ENCODE peak calls at places on chromosomes 3 and 15, in seven cellular contexts. M is tibial nerve; Z is NCI-H2081; W is NCI-H460; B is AG08396; C is GF-D8; D is central memory CD8-positive, alpha-beta T cell. K is an unnamed sample.

GRCh38 chr3:150737874-150738679 is 24.9 kb downstream of the SIAH2 start:
- DNase-seq in M (no peak), Z (no peak), W (no peak), B (peak), C (peak), D (no peak), K (no peak)

GRCh38 chr3:115685097-115685496 is 61.8 kb downstream of the GAP43 start:
- DNase-seq in M (no peak), Z (no peak), W (no peak), B (no peak), C (no peak), D (no peak), K (no peak)

GRCh38 chr15:41734079-41734478 is 40.2 kb upstream of the MAPKBP1 start:
- DNase-seq in M (no peak), Z (no peak), W (no peak), B (no peak), C (no peak), D (no peak), K (no peak)

GRCh38 chr3:58414538-58415197 is 19.0 kb downstream of the PDHB start:
- DNase-seq in M (peak), Z (peak), W (peak), B (peak), C (no peak), D (peak), K (no peak)

GRCh38 chr3:141402476-141403171 is 34.3 kb downstream of the ZBTB38 start:
- DNase-seq in M (peak), Z (peak), W (peak), B (peak), C (no peak), D (peak), K (no peak)

GRCh38 chr3:99249627-99250026 is 348.1 kb upstream of the DCBLD2 start:
- DNase-seq in M (no peak), Z (no peak), W (no peak), B (no peak), C (no peak), D (no peak), K (no peak)

GRCh38 chr3:127722104-127722784 is 49.5 kb downstream of the ABTB1 start:
- DNase-seq in M (no peak), Z (peak), W (no peak), B (no peak), C (no peak), D (no peak), K (no peak)

GRCh38 chr15:37015476-37015875 is 84.9 kb downstream of the MEIS2 start:
- DNase-seq in M (no peak), Z (no peak), W (no peak), B (no peak), C (no peak), D (no peak), K (no peak)

GRCh38 chr15:39211108-39211979 is 369.5 kb upstream of the THBS1 start:
- DNase-seq in M (no peak), Z (no peak), W (no peak), B (no peak), C (no peak), D (no peak), K (no peak)

GRCh38 chr15:69810441-69811071 is 287.2 kb downstream of the TLE3 start:
- DNase-seq in M (no peak), Z (no peak), W (no peak), B (no peak), C (no peak), D (no peak), K (no peak)

GRCh38 chr3:138862531-138862923 is 27.8 kb upstream of the PIK3CB start:
- DNase-seq in M (no peak), Z (no peak), W (no peak), B (no peak), C (peak), D (no peak), K (no peak)

GRCh38 chr3:193637831-193638230 is 44.8 kb downstream of the OPA1 start:
- DNase-seq in M (no peak), Z (no peak), W (no peak), B (no peak), C (no peak), D (no peak), K (no peak)

GRCh38 chr15:68775671-68776476 is 44.8 kb downstream of the ANP32A start:
- DNase-seq in M (peak), Z (no peak), W (no peak), B (no peak), C (no peak), D (no peak), K (no peak)

GRCh38 chr3:150870406-150870805 is 34.8 kb downstream of the MINDY4B start:
- DNase-seq in M (no peak), Z (no peak), W (no peak), B (peak), C (no peak), D (no peak), K (no peak)

GRCh38 chr15:62644874-62645755 is 397.4 kb upstream of the TPM1 start:
- DNase-seq in M (no peak), Z (no peak), W (no peak), B (no peak), C (no peak), D (no peak), K (no peak)

GRCh38 chr15:62985768-62986167 is 56.8 kb upstream of the TPM1 start:
- DNase-seq in M (no peak), Z (no peak), W (no peak), B (peak), C (no peak), D (no peak), K (no peak)

GRCh38 chr3:104868291-104868690 is 498.4 kb upstream of the ALCAM start:
- DNase-seq in M (no peak), Z (no peak), W (no peak), B (no peak), C (no peak), D (no peak), K (no peak)

GRCh38 chr3:94004301-94004910 is 24.0 kb downstream of the STX19 start:
- DNase-seq in M (no peak), Z (peak), W (peak), B (peak), C (peak), D (no peak), K (peak)

GRCh38 chr3:47444103-47444502 is 31.6 kb downstream of the SCAP start:
- DNase-seq in M (no peak), Z (no peak), W (no peak), B (no peak), C (no peak), D (no peak), K (no peak)

GRCh38 chr15:48823237-48823636 is 12.4 kb upstream of the CEP152 start:
- DNase-seq in M (no peak), Z (no peak), W (no peak), B (peak), C (no peak), D (no peak), K (no peak)

GRCh38 chr3:61563614-61564404 is 2.4 kb downstream of the PTPRG start:
- DNase-seq in M (peak), Z (no peak), W (no peak), B (no peak), C (no peak), D (no peak), K (no peak)

GRCh38 chr3:47932431-47932830 is 83.8 kb downstream of the MAP4 start:
- DNase-seq in M (no peak), Z (no peak), W (no peak), B (no peak), C (no peak), D (no peak), K (no peak)

GRCh38 chr3:87413821-87414220 is 137.4 kb upstream of the POU1F1 start:
- DNase-seq in M (no peak), Z (no peak), W (no peak), B (no peak), C (no peak), D (no peak), K (no peak)

GRCh38 chr15:60077581-60078359 is 73.7 kb downstream of the FOXB1 start:
- DNase-seq in M (no peak), Z (no peak), W (no peak), B (no peak), C (no peak), D (no peak), K (no peak)

GRCh38 chr15:82314769-82315518 is 34.3 kb downstream of the GOLGA6L10 start:
- DNase-seq in M (no peak), Z (no peak), W (no peak), B (no peak), C (no peak), D (no peak), K (no peak)

GRCh38 chr3:180252683-180253082 is 215.9 kb upstream of the PEX5L start:
- DNase-seq in M (no peak), Z (peak), W (no peak), B (no peak), C (no peak), D (no peak), K (peak)

GRCh38 chr3:194134231-194134756 is 1.7 kb upstream of the HES1 start:
- DNase-seq in M (peak), Z (peak), W (no peak), B (peak), C (peak), D (peak), K (peak)

GRCh38 chr3:126509565-126510322 is 7.8 kb downstream of the UROC1 start:
- DNase-seq in M (no peak), Z (no peak), W (no peak), B (no peak), C (no peak), D (no peak), K (no peak)

GRCh38 chr3:141262306-141262705 is 30.7 kb downstream of the PXYLP1 start:
- DNase-seq in M (no peak), Z (no peak), W (no peak), B (peak), C (no peak), D (no peak), K (no peak)

GRCh38 chr15:85769182-85769900 is 25.4 kb downstream of the KLHL25 start:
- DNase-seq in M (no peak), Z (no peak), W (no peak), B (no peak), C (no peak), D (no peak), K (no peak)

GRCh38 chr15:90315276-90315982 is 36.7 kb upstream of the ZNF774 start:
- DNase-seq in M (peak), Z (no peak), W (peak), B (peak), C (no peak), D (no peak), K (no peak)

GRCh38 chr3:51622402-51622801 is 48.6 kb upstream of the TEX264 start:
- DNase-seq in M (no peak), Z (no peak), W (no peak), B (peak), C (no peak), D (no peak), K (no peak)

GRCh38 chr3:139745831-139746230 is 68.1 kb upstream of the NMNAT3 start:
- DNase-seq in M (no peak), Z (no peak), W (no peak), B (peak), C (no peak), D (no peak), K (no peak)

GRCh38 chr3:187327827-187328226 is 36.3 kb upstream of the MASP1 start:
- DNase-seq in M (no peak), Z (no peak), W (no peak), B (no peak), C (peak), D (no peak), K (no peak)